ENCODE peak calls at places on chromosomes 4 and X, in ten cellular contexts. B is GM23338, O is stomach, G is HCT116, J is endothelial cell of umbilical vein, N is transverse colon, C is GM12892, H is sigmoid colon, Q is Panc1, T is H1. D is an unnamed sample.

GRCh38 chr4:7410470-7410869 is 24.3 kb downstream of the PSAPL1 start:
- DNase-seq in G (no peak), H (peak), O (no peak), N (peak), T (peak), Q (no peak), B (no peak), C (no peak), J (no peak), D (no peak)

GRCh38 chrX:134545524-134545923 is 85.6 kb downstream of the HPRT1 start:
- DNase-seq in O (no peak), Q (no peak), C (no peak), N (no peak), T (no peak), B (peak), J (no peak), G (no peak), H (no peak), D (no peak)

GRCh38 chrX:101595739-101596419 is 21.9 kb downstream of the ARMCX6 start:
- DNase-seq in Q (peak), O (no peak), C (peak), H (no peak), T (no peak), G (peak), N (no peak), B (peak), J (peak), D (peak)

GRCh38 chrX:53456254-53456653 is 22.1 kb upstream of the HSD17B10 start:
- DNase-seq in H (no peak), Q (no peak), O (no peak), J (no peak), N (no peak), G (no peak), T (no peak), B (no peak), C (no peak), D (no peak)

GRCh38 chr4:106201373-106201772 is 114.6 kb downstream of the TBCK start:
- DNase-seq in O (no peak), G (no peak), H (no peak), C (no peak), Q (no peak), B (peak), N (no peak), T (no peak), J (peak), D (no peak)

GRCh38 chr4:25313194-25313895 is 771 bp downstream of the ZCCHC4 start:
- DNase-seq in T (no peak), C (no peak), B (peak), H (no peak), N (no peak), Q (no peak), O (no peak), G (no peak), J (no peak), D (no peak)

GRCh38 chr4:99859618-99860017 is 34.6 kb downstream of the LAMTOR3 start:
- DNase-seq in B (no peak), Q (no peak), G (no peak), O (no peak), J (no peak), C (no peak), T (no peak), H (no peak), N (no peak), D (no peak)

GRCh38 chr4:29551813-29552212 is 1168.4 kb upstream of the PCDH7 start:
- DNase-seq in C (no peak), Q (no peak), T (no peak), G (no peak), B (no peak), O (no peak), J (no peak), H (no peak), N (no peak), D (no peak)

GRCh38 chrX:102720237-102721168 is at the start of gene GPRASP3:
- DNase-seq in J (peak), G (no peak), O (peak), T (peak), N (peak), B (peak), C (peak), Q (peak), H (peak), D (peak)

GRCh38 chrX:72142094-72142843 is 10.6 kb upstream of the RTL5 start:
- DNase-seq in T (no peak), B (peak), N (no peak), H (no peak), J (no peak), C (no peak), G (no peak), Q (no peak), O (no peak), D (no peak)

GRCh38 chr4:1008840-1009646 is 2.4 kb upstream of the FGFRL1 start:
- DNase-seq in O (peak), G (no peak), H (peak), B (peak), T (no peak), C (no peak), N (peak), J (peak), Q (no peak), D (no peak)

GRCh38 chrX:105837227-105837626 is 14.9 kb downstream of the NRK start:
- DNase-seq in O (no peak), H (peak), N (no peak), Q (no peak), G (no peak), B (no peak), C (no peak), T (no peak), J (peak), D (no peak)

GRCh38 chr4:42708625-42709024 is 51.7 kb upstream of the ATP8A1 start:
- DNase-seq in Q (no peak), J (no peak), T (no peak), O (no peak), G (no peak), N (no peak), B (no peak), H (no peak), C (no peak), D (no peak)

GRCh38 chr4:74205046-74205445 is 47.1 kb downstream of the MTHFD2L start:
- DNase-seq in J (no peak), O (no peak), H (no peak), B (no peak), T (no peak), N (no peak), C (no peak), Q (no peak), G (no peak), D (no peak)

GRCh38 chr4:125693233-125693632 is 378.5 kb downstream of the FAT4 start:
- DNase-seq in N (no peak), Q (no peak), O (no peak), C (no peak), T (no peak), H (no peak), J (no peak), B (no peak), G (no peak), D (no peak)

GRCh38 chrX:7346021-7346420 is 198.1 kb upstream of the PUDP start:
- DNase-seq in Q (no peak), O (no peak), N (no peak), J (no peak), B (no peak), C (no peak), G (no peak), H (no peak), T (no peak), D (no peak)

GRCh38 chr4:115376866-115377265 is 263.4 kb upstream of the NDST4 start:
- DNase-seq in G (no peak), O (no peak), B (no peak), N (no peak), C (no peak), T (no peak), J (no peak), Q (no peak), H (no peak), D (no peak)

GRCh38 chr4:133550436-133550835 is 401.3 kb downstream of the PCDH10 start:
- DNase-seq in G (no peak), Q (no peak), T (no peak), B (no peak), N (no peak), J (no peak), C (no peak), H (no peak), O (no peak), D (no peak)

GRCh38 chrX:49848275-49848674 is 19.2 kb downstream of the PAGE4 start:
- DNase-seq in H (no peak), N (no peak), Q (no peak), G (no peak), J (no peak), O (no peak), C (no peak), T (no peak), B (no peak), D (no peak)

GRCh38 chrX:118872102-118872566 is 48.5 kb downstream of the ZCCHC12 start:
- DNase-seq in C (no peak), J (no peak), Q (no peak), N (peak), T (no peak), G (no peak), O (peak), H (peak), B (no peak), D (no peak)

GRCh38 chr4:184845367-184846011 is 19.7 kb upstream of the ACSL1 start:
- DNase-seq in J (no peak), G (no peak), H (no peak), C (no peak), T (no peak), B (no peak), N (no peak), Q (no peak), O (no peak), D (no peak)

GRCh38 chr4:148289740-148290139 is 152.5 kb downstream of the NR3C2 start:
- DNase-seq in O (no peak), H (no peak), Q (no peak), C (no peak), G (no peak), B (no peak), J (peak), N (no peak), T (no peak), D (no peak)

GRCh38 chrX:39726810-39727209 is 370.9 kb downstream of the BCOR start:
- DNase-seq in O (no peak), H (peak), C (no peak), T (no peak), B (no peak), G (no peak), N (peak), Q (no peak), J (peak), D (no peak)

GRCh38 chr4:150067859-150068258 is 10.4 kb upstream of the DCLK2 start:
- DNase-seq in Q (no peak), G (no peak), O (no peak), H (no peak), T (no peak), N (no peak), B (no peak), C (no peak), J (no peak), D (no peak)

GRCh38 chr4:168584321-168584771 is 87.5 kb downstream of the PALLD start:
- DNase-seq in H (no peak), G (no peak), N (no peak), T (no peak), C (no peak), Q (no peak), B (no peak), J (peak), O (no peak), D (no peak)

GRCh38 chr4:187480146-187481145 is 515.1 kb upstream of the ZFP42 start:
- DNase-seq in O (no peak), N (no peak), Q (no peak), C (no peak), B (no peak), T (no peak), G (no peak), J (no peak), H (no peak), D (no peak)

GRCh38 chr4:8580321-8581093 is at the start of gene GPR78:
- DNase-seq in O (peak), C (peak), G (no peak), H (peak), T (peak), B (peak), N (peak), Q (no peak), J (peak), D (peak)

GRCh38 chrX:95703696-95704095 is 980.9 kb upstream of the DIAPH2 start:
- DNase-seq in N (no peak), G (no peak), O (no peak), Q (no peak), H (no peak), J (no peak), T (no peak), B (no peak), C (no peak), D (no peak)
- TF ChIP-seq POLR2AphosphoS5 in N (no peak), G (no peak), O (no peak), Q (no peak), H (no peak), J (no peak), T (no peak), B (no peak), C (no peak), D (no peak)

GRCh38 chr4:129603241-129603931 is 507.4 kb downstream of the C4orf33 start:
- DNase-seq in O (no peak), G (no peak), B (no peak), T (no peak), Q (no peak), N (no peak), J (no peak), C (no peak), H (no peak), D (no peak)

GRCh38 chr4:129604632-129605031 is 508.7 kb downstream of the C4orf33 start:
- DNase-seq in B (no peak), O (no peak), H (no peak), N (no peak), G (no peak), J (no peak), T (no peak), Q (no peak), C (no peak), D (no peak)

GRCh38 chr4:129598582-129598981 is 502.6 kb downstream of the C4orf33 start:
- DNase-seq in J (no peak), N (no peak), H (no peak), G (no peak), O (no peak), B (no peak), Q (no peak), T (no peak), C (no peak), D (no peak)

GRCh38 chr4:129602447-129602846 is 506.5 kb downstream of the C4orf33 start:
- DNase-seq in O (no peak), J (no peak), G (no peak), N (no peak), B (no peak), H (no peak), C (no peak), T (no peak), Q (no peak), D (no peak)

GRCh38 chr4:129600898-129601297 is 504.9 kb downstream of the C4orf33 start:
- DNase-seq in H (no peak), Q (no peak), T (no peak), N (no peak), C (no peak), B (no peak), J (no peak), G (no peak), O (no peak), D (no peak)
- TF ChIP-seq POLR2AphosphoS5 in H (no peak), Q (no peak), T (no peak), N (no peak), C (no peak), B (no peak), J (no peak), G (no peak), O (no peak), D (no peak)

GRCh38 chr4:146370841-146371240 is 150.9 kb downstream of the SLC10A7 start:
- DNase-seq in J (peak), B (no peak), G (no peak), T (no peak), O (no peak), H (no peak), C (no peak), Q (no peak), N (no peak), D (no peak)

GRCh38 chr4:146367347-146367746 is 153.0 kb downstream of the REELD1 start:
- DNase-seq in B (no peak), O (no peak), N (no peak), T (no peak), H (no peak), J (no peak), G (no peak), C (no peak), Q (no peak), D (no peak)

GRCh38 chr4:146371812-146372211 is 149.9 kb downstream of the SLC10A7 start:
- DNase-seq in B (no peak), H (no peak), C (no peak), J (peak), G (no peak), T (no peak), N (no peak), Q (no peak), O (no peak), D (no peak)

GRCh38 chr4:146369446-146369845 is 152.3 kb downstream of the SLC10A7 start:
- DNase-seq in Q (no peak), H (no peak), N (no peak), J (peak), G (no peak), T (no peak), O (no peak), B (no peak), C (no peak), D (no peak)

GRCh38 chr4:146368209-146368608 is 153.5 kb downstream of the SLC10A7 start:
- DNase-seq in O (no peak), N (no peak), C (no peak), J (peak), H (no peak), G (no peak), Q (no peak), B (no peak), T (no peak), D (no peak)
- TF ChIP-seq POLR2AphosphoS5 in O (no peak), N (no peak), C (no peak), J (no peak), H (no peak), G (no peak), Q (no peak), B (no peak), T (no peak), D (no peak)

GRCh38 chr4:76198411-76199237 is 15.0 kb downstream of the SCARB2 start:
- DNase-seq in J (peak), O (peak), B (peak), Q (no peak), N (peak), C (no peak), T (no peak), G (no peak), H (peak), D (no peak)
- TF ChIP-seq POLR2AphosphoS5 in J (no peak), O (peak), B (no peak), Q (no peak), N (no peak), C (no peak), T (no peak), G (no peak), H (peak), D (no peak)

GRCh38 chr4:80307774-80308465 is 27.6 kb upstream of the CFAP299 start:
- DNase-seq in T (no peak), O (no peak), H (peak), B (no peak), C (no peak), G (no peak), J (no peak), N (no peak), Q (no peak), D (no peak)

GRCh38 chr4:80306255-80306654 is 29.3 kb upstream of the CFAP299 start:
- DNase-seq in G (no peak), N (no peak), H (no peak), T (no peak), B (no peak), C (no peak), J (peak), Q (no peak), O (no peak), D (no peak)

GRCh38 chr4:80305466-80305865 is 30.1 kb upstream of the CFAP299 start:
- DNase-seq in Q (no peak), H (no peak), J (no peak), N (no peak), G (no peak), T (no peak), C (no peak), B (no peak), O (no peak), D (no peak)

GRCh38 chr4:80308466-80308822 is 27.1 kb upstream of the CFAP299 start:
- DNase-seq in O (no peak), G (no peak), N (no peak), C (no peak), H (no peak), J (no peak), T (no peak), Q (no peak), B (peak), D (no peak)

DNA sequence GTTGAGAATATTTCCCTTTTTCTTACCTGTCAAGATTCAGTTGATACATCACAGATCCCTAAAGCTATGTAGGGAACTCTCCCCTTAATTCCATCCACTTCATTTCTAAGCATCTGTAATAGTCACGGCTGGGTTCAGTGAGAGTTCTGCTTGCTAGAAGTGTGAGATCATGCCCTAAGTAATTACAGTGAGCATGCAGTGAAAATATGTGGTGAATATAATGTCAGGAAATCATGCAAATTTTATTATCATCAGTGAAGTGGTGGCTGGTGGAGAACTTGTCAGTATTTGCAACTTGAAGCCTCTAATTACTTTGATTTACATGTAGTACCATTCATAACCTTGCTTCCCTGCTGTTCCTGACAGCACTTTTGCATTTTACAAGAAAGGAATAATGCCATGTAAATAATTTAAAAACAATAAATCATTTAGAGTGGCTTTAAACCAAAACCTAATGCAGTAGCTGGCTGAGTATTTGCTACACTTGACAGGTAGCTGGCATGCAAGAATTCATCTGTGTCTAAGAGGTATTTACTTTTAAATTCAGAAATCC is 28.3 kb upstream of the CFAP299 start:
- DNase-seq in J (peak), O (no peak), N (no peak), Q (no peak), G (no peak), C (no peak), H (no peak), T (no peak), B (no peak), D (no peak)
- TF ChIP-seq POLR2AphosphoS5 in J (no peak), O (peak), N (no peak), Q (no peak), G (no peak), C (no peak), H (peak), T (no peak), B (no peak), D (no peak)

GRCh38 chr4:6324999-6325790 is 55.5 kb downstream of the WFS1 start:
- DNase-seq in H (no peak), T (no peak), N (peak), B (peak), Q (no peak), O (peak), J (peak), C (no peak), G (no peak), D (no peak)
- TF ChIP-seq POLR2AphosphoS5 in H (no peak), T (no peak), N (no peak), B (no peak), Q (no peak), O (peak), J (no peak), C (no peak), G (no peak), D (no peak)

D was measured in GM12891.